ENCODE peak calls at places on chromosomes 7 and 10, in eight cellular contexts. One of them, this sample, is unnamed.

GRCh38 chr10:102878629-102879028 is 9.4 kb downstream of the AS3MT start:
- DNase-seq in ovary: no peak
- DNase-seq in aorta: no peak
- DNase-seq in EH: no peak
- DNase-seq in GM23248: no peak
- DNase-seq in fibroblast of pulmonary artery: no peak
- DNase-seq in activated CD4-positive, alpha-beta T cell treated with anti-CD3 and anti-CD28 coated beads for 48 hours: no peak
- DNase-seq in ACHN: no peak
- DNase-seq in this sample: no peak

GRCh38 chr7:30796105-30796869 is 25.1 kb downstream of the MINDY4 start:
- DNase-seq in GM23248: peak; percentile 61
- DNase-seq in EH: peak; percentile 60
- DNase-seq in activated CD4-positive, alpha-beta T cell treated with anti-CD3 and anti-CD28 coated beads for 48 hours: no peak
- DNase-seq in ACHN: peak; percentile 76
- DNase-seq in fibroblast of pulmonary artery: peak; percentile 60
- DNase-seq in aorta: no peak
- DNase-seq in ovary: no peak
- DNase-seq in this sample: no peak

GRCh38 chr10:10475812-10476211 is 541.9 kb upstream of the CELF2 start:
- DNase-seq in aorta: no peak
- DNase-seq in EH: no peak
- DNase-seq in GM23248: no peak
- DNase-seq in ovary: no peak
- DNase-seq in ACHN: no peak
- DNase-seq in activated CD4-positive, alpha-beta T cell treated with anti-CD3 and anti-CD28 coated beads for 48 hours: no peak
- DNase-seq in fibroblast of pulmonary artery: no peak
- DNase-seq in this sample: no peak

GRCh38 chr10:5679606-5680005 is 5.0 kb upstream of the TASOR2 start:
- DNase-seq in activated CD4-positive, alpha-beta T cell treated with anti-CD3 and anti-CD28 coated beads for 48 hours: no peak
- DNase-seq in ACHN: no peak
- DNase-seq in ovary: no peak
- DNase-seq in fibroblast of pulmonary artery: peak; percentile 33
- DNase-seq in aorta: no peak
- DNase-seq in GM23248: peak; percentile 74
- DNase-seq in EH: peak; percentile 54
- DNase-seq in this sample: no peak

GRCh38 chr10:71084818-71085126 is 127.6 kb upstream of the UNC5B start:
- DNase-seq in activated CD4-positive, alpha-beta T cell treated with anti-CD3 and anti-CD28 coated beads for 48 hours: no peak
- DNase-seq in EH: no peak
- DNase-seq in aorta: no peak
- DNase-seq in GM23248: no peak
- DNase-seq in ovary: no peak
- DNase-seq in ACHN: no peak
- DNase-seq in fibroblast of pulmonary artery: no peak
- DNase-seq in this sample: peak; percentile 15

GRCh38 chr10:37707829-37708578 is 149.4 kb downstream of the ZNF248 start:
- DNase-seq in GM23248: no peak
- DNase-seq in fibroblast of pulmonary artery: no peak
- DNase-seq in ovary: no peak
- DNase-seq in EH: no peak
- DNase-seq in ACHN: no peak
- DNase-seq in activated CD4-positive, alpha-beta T cell treated with anti-CD3 and anti-CD28 coated beads for 48 hours: no peak
- DNase-seq in aorta: no peak
- DNase-seq in this sample: no peak

GRCh38 chr10:97117372-97117771 is 68.4 kb downstream of the SLIT1 start:
- DNase-seq in ovary: no peak
- DNase-seq in GM23248: peak; percentile 23
- DNase-seq in EH: no peak
- DNase-seq in aorta: no peak
- DNase-seq in fibroblast of pulmonary artery: peak; percentile 17
- DNase-seq in activated CD4-positive, alpha-beta T cell treated with anti-CD3 and anti-CD28 coated beads for 48 hours: no peak
- DNase-seq in ACHN: peak; percentile 32
- DNase-seq in this sample: no peak

GRCh38 chr10:20274580-20274979 is 458.3 kb downstream of the PLXDC2 start:
- DNase-seq in activated CD4-positive, alpha-beta T cell treated with anti-CD3 and anti-CD28 coated beads for 48 hours: no peak
- DNase-seq in GM23248: no peak
- DNase-seq in ovary: no peak
- DNase-seq in ACHN: no peak
- DNase-seq in EH: no peak
- DNase-seq in fibroblast of pulmonary artery: no peak
- DNase-seq in aorta: no peak
- DNase-seq in this sample: no peak

GRCh38 chr10:120424198-120424464 is 32.9 kb upstream of the PLPP4 start:
- DNase-seq in ACHN: no peak
- DNase-seq in EH: no peak
- DNase-seq in GM23248: no peak
- DNase-seq in activated CD4-positive, alpha-beta T cell treated with anti-CD3 and anti-CD28 coated beads for 48 hours: no peak
- DNase-seq in fibroblast of pulmonary artery: no peak
- DNase-seq in aorta: no peak
- DNase-seq in ovary: no peak
- DNase-seq in this sample: no peak

GRCh38 chr7:101162551-101163280 is 2.7 kb downstream of the VGF start:
- DNase-seq in fibroblast of pulmonary artery: peak; percentile 47
- DNase-seq in activated CD4-positive, alpha-beta T cell treated with anti-CD3 and anti-CD28 coated beads for 48 hours: no peak
- DNase-seq in ovary: peak; percentile 61
- DNase-seq in GM23248: peak; percentile 80
- DNase-seq in ACHN: peak; percentile 88
- DNase-seq in aorta: no peak
- DNase-seq in EH: peak; percentile 68
- DNase-seq in this sample: no peak

GRCh38 chr7:159253657-159254056 is 109.0 kb upstream of the VIPR2 start:
- DNase-seq in fibroblast of pulmonary artery: no peak
- DNase-seq in activated CD4-positive, alpha-beta T cell treated with anti-CD3 and anti-CD28 coated beads for 48 hours: no peak
- DNase-seq in EH: no peak
- DNase-seq in ACHN: no peak
- DNase-seq in ovary: no peak
- DNase-seq in GM23248: no peak
- DNase-seq in aorta: no peak
- DNase-seq in this sample: no peak